ENCODE peak calls at places on chromosomes 4 and X, in five cellular contexts. One of them, this sample, is unnamed.
A peak's percentile ranks its signal among the peaks of the same experiment; 100 is the strongest.

GRCh38 chr4:99572527-99573240 is 1.9 kb upstream of the MTTP start:
- DNase-seq in glomerular endothelial cell: no peak
- DNase-seq in BJ: peak; percentile 33
- DNase-seq in psoas muscle: no peak
- DNase-seq in activated T-cell treated with anti-CD3 and anti-CD28 coated beads for 1 hour: no peak
- DNase-seq in this sample: no peak

GRCh38 chr4:8615366-8615765 is 22.8 kb downstream of the CPZ start:
- DNase-seq in glomerular endothelial cell: no peak
- DNase-seq in BJ: no peak
- DNase-seq in psoas muscle: no peak
- DNase-seq in activated T-cell treated with anti-CD3 and anti-CD28 coated beads for 1 hour: no peak
- DNase-seq in this sample: no peak

GRCh38 chr4:2183394-2183793 is 58.5 kb downstream of the HAUS3 start:
- DNase-seq in glomerular endothelial cell: no peak
- DNase-seq in BJ: no peak
- DNase-seq in psoas muscle: no peak
- DNase-seq in activated T-cell treated with anti-CD3 and anti-CD28 coated beads for 1 hour: no peak
- DNase-seq in this sample: no peak

GRCh38 chr4:42824278-42824977 is 68.1 kb upstream of the GRXCR1 start:
- DNase-seq in glomerular endothelial cell: no peak
- DNase-seq in BJ: no peak
- DNase-seq in psoas muscle: no peak
- DNase-seq in activated T-cell treated with anti-CD3 and anti-CD28 coated beads for 1 hour: no peak
- DNase-seq in this sample: no peak

GRCh38 chr4:5526070-5526831 is 182.1 kb downstream of the EVC2 start:
- DNase-seq in glomerular endothelial cell: no peak
- DNase-seq in BJ: no peak
- DNase-seq in psoas muscle: no peak
- DNase-seq in activated T-cell treated with anti-CD3 and anti-CD28 coated beads for 1 hour: no peak
- DNase-seq in this sample: no peak

GRCh38 chr4:1856920-1857699 is 1.2 kb upstream of the LETM1 start:
- DNase-seq in glomerular endothelial cell: no peak
- DNase-seq in BJ: no peak
- DNase-seq in psoas muscle: peak; percentile 35
- DNase-seq in activated T-cell treated with anti-CD3 and anti-CD28 coated beads for 1 hour: no peak
- DNase-seq in this sample: no peak

GRCh38 chr4:80071643-80072606 is 1.1 kb downstream of the ANTXR2 start:
- DNase-seq in glomerular endothelial cell: no peak
- DNase-seq in BJ: no peak
- DNase-seq in psoas muscle: peak; percentile 46
- DNase-seq in activated T-cell treated with anti-CD3 and anti-CD28 coated beads for 1 hour: peak; percentile 38
- DNase-seq in this sample: peak; percentile 59

GRCh38 chrX:103211012-103211715 is 3.7 kb upstream of the BEX4 start:
- DNase-seq in glomerular endothelial cell: peak; percentile 31
- DNase-seq in BJ: no peak
- DNase-seq in psoas muscle: no peak
- DNase-seq in activated T-cell treated with anti-CD3 and anti-CD28 coated beads for 1 hour: peak; percentile 17
- DNase-seq in this sample: peak; percentile 13

GRCh38 chr4:85807247-85807915 is 332.4 kb downstream of the ARHGAP24 start:
- DNase-seq in glomerular endothelial cell: no peak
- DNase-seq in BJ: no peak
- DNase-seq in psoas muscle: peak; percentile 35
- DNase-seq in activated T-cell treated with anti-CD3 and anti-CD28 coated beads for 1 hour: no peak
- DNase-seq in this sample: no peak

GRCh38 chrX:19683817-19684216 is 168.5 kb upstream of the MAP3K15 start:
- DNase-seq in glomerular endothelial cell: no peak
- DNase-seq in BJ: no peak
- DNase-seq in psoas muscle: no peak
- DNase-seq in activated T-cell treated with anti-CD3 and anti-CD28 coated beads for 1 hour: no peak
- DNase-seq in this sample: peak; percentile 35

GRCh38 chr4:82421796-82422560 is 8.3 kb downstream of the HNRNPDL start:
- DNase-seq in glomerular endothelial cell: no peak
- DNase-seq in BJ: no peak
- DNase-seq in psoas muscle: no peak
- DNase-seq in activated T-cell treated with anti-CD3 and anti-CD28 coated beads for 1 hour: no peak
- DNase-seq in this sample: no peak

GRCh38 chr4:38684951-38685350 is 21.0 kb downstream of the KLF3 start:
- DNase-seq in glomerular endothelial cell: no peak
- DNase-seq in BJ: no peak
- DNase-seq in psoas muscle: no peak
- DNase-seq in activated T-cell treated with anti-CD3 and anti-CD28 coated beads for 1 hour: no peak
- DNase-seq in this sample: no peak

GRCh38 chrX:47189906-47190305 is 3.7 kb upstream of the UBA1 start:
- DNase-seq in glomerular endothelial cell: no peak
- DNase-seq in BJ: no peak
- DNase-seq in psoas muscle: no peak
- DNase-seq in activated T-cell treated with anti-CD3 and anti-CD28 coated beads for 1 hour: no peak
- DNase-seq in this sample: no peak

GRCh38 chrX:106802388-106803275 is at the start of gene TBC1D8B:
- DNase-seq in glomerular endothelial cell: peak; percentile 56
- DNase-seq in BJ: peak; percentile 64
- DNase-seq in psoas muscle: peak; percentile 64
- DNase-seq in activated T-cell treated with anti-CD3 and anti-CD28 coated beads for 1 hour: no peak
- DNase-seq in this sample: peak; percentile 5

GRCh38 chr4:160406426-160406825 is 1303.5 kb downstream of the RAPGEF2 start:
- DNase-seq in glomerular endothelial cell: no peak
- DNase-seq in BJ: no peak
- DNase-seq in psoas muscle: no peak
- DNase-seq in activated T-cell treated with anti-CD3 and anti-CD28 coated beads for 1 hour: no peak
- DNase-seq in this sample: no peak

GRCh38 chr4:183348706-183349659 is 26.8 kb upstream of the CLDN24 start:
- DNase-seq in glomerular endothelial cell: peak; percentile 91
- DNase-seq in BJ: peak; percentile 93
- DNase-seq in psoas muscle: no peak
- DNase-seq in activated T-cell treated with anti-CD3 and anti-CD28 coated beads for 1 hour: no peak
- DNase-seq in this sample: no peak

GRCh38 chrX:47232803-47233332 is at the start of gene USP11:
- DNase-seq in glomerular endothelial cell: no peak
- DNase-seq in BJ: no peak
- DNase-seq in psoas muscle: peak; percentile 46
- DNase-seq in activated T-cell treated with anti-CD3 and anti-CD28 coated beads for 1 hour: peak; percentile 36
- DNase-seq in this sample: peak; percentile 82

GRCh38 chr4:127055349-127055748 is 577.4 kb upstream of the INTU start:
- DNase-seq in glomerular endothelial cell: no peak
- DNase-seq in BJ: no peak
- DNase-seq in psoas muscle: no peak
- DNase-seq in activated T-cell treated with anti-CD3 and anti-CD28 coated beads for 1 hour: no peak
- DNase-seq in this sample: no peak

GRCh38 chrX:10033360-10034007 is 66.3 kb downstream of the CLDN34 start:
- DNase-seq in glomerular endothelial cell: no peak
- DNase-seq in BJ: no peak
- DNase-seq in psoas muscle: no peak
- DNase-seq in activated T-cell treated with anti-CD3 and anti-CD28 coated beads for 1 hour: no peak
- DNase-seq in this sample: no peak

GRCh38 chr4:183175631-183176232 is 76.7 kb downstream of the WWC2 start:
- DNase-seq in glomerular endothelial cell: no peak
- DNase-seq in BJ: no peak
- DNase-seq in psoas muscle: no peak
- DNase-seq in activated T-cell treated with anti-CD3 and anti-CD28 coated beads for 1 hour: no peak
- DNase-seq in this sample: no peak

GRCh38 chr4:58138786-58139185 is 1028.6 kb upstream of the IGFBP7 start:
- DNase-seq in glomerular endothelial cell: no peak
- DNase-seq in BJ: no peak
- DNase-seq in psoas muscle: no peak
- DNase-seq in activated T-cell treated with anti-CD3 and anti-CD28 coated beads for 1 hour: no peak
- DNase-seq in this sample: no peak

GRCh38 chrX:8484360-8484759 is 19.7 kb downstream of the VCX3B start:
- DNase-seq in glomerular endothelial cell: no peak
- DNase-seq in BJ: no peak
- DNase-seq in psoas muscle: no peak
- DNase-seq in activated T-cell treated with anti-CD3 and anti-CD28 coated beads for 1 hour: no peak
- DNase-seq in this sample: no peak

GRCh38 chr4:22672519-22672918 is 20.2 kb upstream of the GBA3 start:
- DNase-seq in glomerular endothelial cell: no peak
- DNase-seq in BJ: no peak
- DNase-seq in psoas muscle: no peak
- DNase-seq in activated T-cell treated with anti-CD3 and anti-CD28 coated beads for 1 hour: no peak
- DNase-seq in this sample: no peak

GRCh38 chrX:106899276-106899675 is 3.9 kb downstream of the RIPPLY1 start:
- DNase-seq in glomerular endothelial cell: no peak
- DNase-seq in BJ: no peak
- DNase-seq in psoas muscle: no peak
- DNase-seq in activated T-cell treated with anti-CD3 and anti-CD28 coated beads for 1 hour: no peak
- DNase-seq in this sample: no peak

GRCh38 chrX:103483720-103484119 is 35.6 kb downstream of the RAB40A start:
- DNase-seq in glomerular endothelial cell: no peak
- DNase-seq in BJ: no peak
- DNase-seq in psoas muscle: no peak
- DNase-seq in activated T-cell treated with anti-CD3 and anti-CD28 coated beads for 1 hour: no peak
- DNase-seq in this sample: no peak

GRCh38 chr4:30828290-30828926 is 108.2 kb downstream of the PCDH7 start:
- DNase-seq in glomerular endothelial cell: no peak
- DNase-seq in BJ: peak; percentile 9
- DNase-seq in psoas muscle: no peak
- DNase-seq in activated T-cell treated with anti-CD3 and anti-CD28 coated beads for 1 hour: no peak
- DNase-seq in this sample: no peak

GRCh38 chr4:54632537-54632936 is 25.2 kb upstream of the KIT start:
- DNase-seq in glomerular endothelial cell: no peak
- DNase-seq in BJ: no peak
- DNase-seq in psoas muscle: no peak
- DNase-seq in activated T-cell treated with anti-CD3 and anti-CD28 coated beads for 1 hour: no peak
- DNase-seq in this sample: no peak

GRCh38 chr4:118723369-118723768 is 38.2 kb downstream of the METTL14 start:
- DNase-seq in glomerular endothelial cell: no peak
- DNase-seq in BJ: no peak
- DNase-seq in psoas muscle: no peak
- DNase-seq in activated T-cell treated with anti-CD3 and anti-CD28 coated beads for 1 hour: no peak
- DNase-seq in this sample: no peak

GRCh38 chrX:103628386-103629290 is at the start of gene TCEAL1:
- DNase-seq in glomerular endothelial cell: no peak
- DNase-seq in BJ: no peak
- DNase-seq in psoas muscle: peak; percentile 58
- DNase-seq in activated T-cell treated with anti-CD3 and anti-CD28 coated beads for 1 hour: peak; percentile 1
- DNase-seq in this sample: peak; percentile 37

GRCh38 chr4:167775374-167775773 is 317.0 kb upstream of the ANXA10 start:
- DNase-seq in glomerular endothelial cell: no peak
- DNase-seq in BJ: no peak
- DNase-seq in psoas muscle: no peak
- DNase-seq in activated T-cell treated with anti-CD3 and anti-CD28 coated beads for 1 hour: no peak
- DNase-seq in this sample: no peak

GRCh38 chrX:130165181-130165702 is 399 bp downstream of the AIFM1 start:
- DNase-seq in glomerular endothelial cell: no peak
- DNase-seq in BJ: no peak
- DNase-seq in psoas muscle: no peak
- DNase-seq in activated T-cell treated with anti-CD3 and anti-CD28 coated beads for 1 hour: no peak
- DNase-seq in this sample: no peak

GRCh38 chr4:16896871-16897270 is 1.6 kb downstream of the LDB2 start:
- DNase-seq in glomerular endothelial cell: no peak
- DNase-seq in BJ: no peak
- DNase-seq in psoas muscle: no peak
- DNase-seq in activated T-cell treated with anti-CD3 and anti-CD28 coated beads for 1 hour: no peak
- DNase-seq in this sample: no peak

GRCh38 chr4:99859618-99860017 is 34.6 kb downstream of the LAMTOR3 start:
- DNase-seq in glomerular endothelial cell: no peak
- DNase-seq in BJ: no peak
- DNase-seq in psoas muscle: no peak
- DNase-seq in activated T-cell treated with anti-CD3 and anti-CD28 coated beads for 1 hour: no peak
- DNase-seq in this sample: no peak

GRCh38 chrX:14489437-14489836 is 39.9 kb upstream of the GLRA2 start:
- DNase-seq in glomerular endothelial cell: no peak
- DNase-seq in BJ: no peak
- DNase-seq in psoas muscle: no peak
- DNase-seq in activated T-cell treated with anti-CD3 and anti-CD28 coated beads for 1 hour: no peak
- DNase-seq in this sample: no peak

GRCh38 chr4:159267023-159267939 is 164.4 kb downstream of the RAPGEF2 start:
- DNase-seq in glomerular endothelial cell: no peak
- DNase-seq in BJ: no peak
- DNase-seq in psoas muscle: no peak
- DNase-seq in activated T-cell treated with anti-CD3 and anti-CD28 coated beads for 1 hour: no peak
- DNase-seq in this sample: no peak

GRCh38 chrX:50700921-50701320 is 113.1 kb downstream of the SHROOM4 start:
- DNase-seq in glomerular endothelial cell: no peak
- DNase-seq in BJ: no peak
- DNase-seq in psoas muscle: no peak
- DNase-seq in activated T-cell treated with anti-CD3 and anti-CD28 coated beads for 1 hour: no peak
- DNase-seq in this sample: no peak

GRCh38 chrX:85017721-85018120 is 14.0 kb downstream of the APOOL start:
- DNase-seq in glomerular endothelial cell: no peak
- DNase-seq in BJ: no peak
- DNase-seq in psoas muscle: no peak
- DNase-seq in activated T-cell treated with anti-CD3 and anti-CD28 coated beads for 1 hour: no peak
- DNase-seq in this sample: no peak

GRCh38 chrX:8289523-8289922 is 118.5 kb upstream of the VCX2 start:
- DNase-seq in glomerular endothelial cell: no peak
- DNase-seq in BJ: no peak
- DNase-seq in psoas muscle: no peak
- DNase-seq in activated T-cell treated with anti-CD3 and anti-CD28 coated beads for 1 hour: no peak
- DNase-seq in this sample: no peak

This sample was measured in CD8-positive, alpha-beta T cell.